ENCODE peak calls at places on chromosomes 3 and 15, in nine cellular contexts. Y is left ventricle myocardium inferior, U is neural progenitor cell, C is DND-41, W is kidney, J is AG04450, I is PC-3, R is body of pancreas, G is left lung. F is an unnamed sample.

GRCh38 chr3:125587039-125587664 is 8.1 kb downstream of the OSBPL11 start:
- DNase-seq in J (no peak), I (peak; percentile 4), C (no peak), R (no peak), W (no peak), G (no peak), U (no peak), Y (no peak), F (no peak)

GRCh38 chr15:66724732-66725467 is 22.9 kb downstream of the SMAD6 start:
- DNase-seq in R (no peak), C (no peak), W (peak; percentile 37), G (no peak), I (no peak), U (no peak), Y (no peak), J (no peak), F (no peak)

GRCh38 chr3:79015854-79016253 is 751.9 kb downstream of the ROBO1 start:
- DNase-seq in G (no peak), U (no peak), W (no peak), J (no peak), Y (no peak), I (no peak), R (no peak), C (no peak), F (no peak)

GRCh38 chr3:41716391-41716910 is 245.5 kb downstream of the ULK4 start:
- DNase-seq in G (no peak), C (no peak), R (no peak), W (no peak), J (peak; percentile 3), Y (no peak), I (peak; percentile 44), U (no peak), F (no peak)

GRCh38 chr3:186614266-186614596 is 1.4 kb downstream of the AHSG start:
- DNase-seq in I (no peak), C (no peak), U (no peak), Y (no peak), G (no peak), R (no peak), W (no peak), J (no peak), F (no peak)

GRCh38 chr3:186965141-186965879 is 35.0 kb downstream of the ST6GAL1 start:
- DNase-seq in R (no peak), I (no peak), J (no peak), Y (no peak), G (no peak), C (no peak), W (no peak), U (peak; percentile 60), F (no peak)

GRCh38 chr15:63601026-63601726 is 4.0 kb downstream of the FBXL22 start:
- DNase-seq in U (peak; percentile 59), C (peak; percentile 64), I (no peak), Y (peak; percentile 32), W (peak; percentile 84), J (no peak), R (peak; percentile 51), G (peak; percentile 57), F (peak; percentile 43)

GRCh38 chr15:100596792-100597191 is 5.2 kb downstream of the LINS1 start:
- DNase-seq in J (no peak), W (peak; percentile 68), C (peak; percentile 95), I (no peak), R (no peak), G (peak; percentile 38), U (no peak), Y (no peak), F (no peak)

GRCh38 chr15:25176616-25176923 is 221.8 kb downstream of the SNRPN start:
- DNase-seq in G (no peak), J (no peak), Y (peak; percentile 0), C (no peak), I (no peak), U (no peak), R (no peak), W (peak; percentile 37), F (peak; percentile 3)

GRCh38 chr15:75517233-75517632 is 61.9 kb downstream of the PTPN9 start:
- DNase-seq in C (no peak), R (no peak), Y (no peak), J (no peak), U (no peak), I (no peak), W (no peak), G (no peak), F (no peak)

GRCh38 chr15:70758790-70759462 is 4.4 kb downstream of the UACA start:
- DNase-seq in Y (no peak), U (no peak), R (no peak), I (no peak), J (no peak), G (no peak), W (no peak), C (no peak), F (no peak)

GRCh38 chr15:77461486-77461885 is 40.8 kb downstream of the HMG20A start:
- DNase-seq in G (no peak), J (no peak), W (no peak), C (no peak), R (no peak), Y (no peak), I (no peak), U (no peak), F (no peak)

GRCh38 chr3:151075869-151076573 is 9.4 kb upstream of the MED12L start:
- DNase-seq in U (peak; percentile 57), R (no peak), W (no peak), J (no peak), I (no peak), C (no peak), G (no peak), Y (no peak), F (no peak)

GRCh38 chr3:100899440-100900091 is 93.7 kb downstream of the ABI3BP start:
- DNase-seq in C (no peak), I (peak; percentile 89), R (no peak), G (no peak), Y (no peak), W (no peak), J (no peak), U (no peak), F (no peak)

GRCh38 chr3:133562376-133562775 is 11.1 kb upstream of the CDV3 start:
- DNase-seq in G (no peak), Y (no peak), J (no peak), W (no peak), U (no peak), I (no peak), R (no peak), C (no peak), F (no peak)

GRCh38 chr15:25435474-25436243 is 3.2 kb downstream of the UBE3A start:
- DNase-seq in U (no peak), C (no peak), W (no peak), G (no peak), Y (no peak), I (no peak), J (no peak), R (no peak), F (no peak)

GRCh38 chr3:67819447-67819846 is 165.0 kb upstream of the SUCLG2 start:
- DNase-seq in R (no peak), G (no peak), C (no peak), Y (no peak), I (peak; percentile 3), W (no peak), U (peak; percentile 33), J (no peak), F (peak; percentile 29)

GRCh38 chr15:34757262-34757661 is 2.5 kb upstream of the GJD2 start:
- DNase-seq in U (no peak), W (no peak), R (no peak), G (no peak), Y (no peak), I (no peak), J (no peak), C (no peak), F (no peak)

GRCh38 chr15:85706779-85707518 is 87.8 kb downstream of the KLHL25 start:
- DNase-seq in W (no peak), I (no peak), G (no peak), J (no peak), Y (no peak), C (peak; percentile 59), R (no peak), U (no peak), F (no peak)
- H3K4me3 ChIP-seq in W (peak overlapping the region; percentile 24), I (no peak overlapping the region), G (no peak overlapping the region), J (peak overlapping the region; percentile 30), Y (peak overlapping the region; percentile 50), C (peak overlapping the region; percentile 2), R (no peak overlapping the region), U (no peak overlapping the region), F (no peak overlapping the region)

DNA sequence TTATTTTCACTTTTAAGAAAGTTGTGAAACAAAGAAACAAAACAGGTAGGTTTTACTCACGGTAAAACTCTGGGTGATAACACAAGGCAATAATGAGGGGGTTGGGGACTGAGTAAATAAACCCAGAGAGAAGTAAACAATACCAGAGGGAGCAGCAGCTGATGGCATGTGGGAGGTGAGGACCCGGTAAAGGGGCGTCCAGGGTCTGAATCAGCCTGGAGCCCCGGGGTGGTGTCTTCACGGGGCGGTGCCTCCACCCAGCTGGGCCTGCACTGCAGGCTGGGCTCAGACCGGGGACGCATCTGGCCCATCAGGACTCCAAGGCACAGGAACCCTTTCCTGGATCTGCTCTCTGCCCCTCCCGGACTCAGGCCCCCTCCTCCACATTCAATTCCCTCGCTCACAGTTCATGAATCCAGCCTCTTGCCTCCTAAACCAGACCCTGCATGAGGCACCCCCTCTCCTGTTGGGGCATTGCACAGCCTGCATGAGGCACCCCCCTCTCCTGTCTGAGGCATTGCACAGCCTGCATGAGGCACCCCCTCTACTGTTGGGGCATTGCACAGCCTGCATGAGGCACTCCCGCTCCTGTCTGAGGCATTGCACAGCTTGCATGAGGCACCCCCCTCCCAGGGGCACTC is 73.9 kb upstream of the MFGE8 start:
- DNase-seq in W (no peak), U (no peak), C (no peak), I (no peak), G (no peak), R (no peak), Y (no peak), J (no peak), F (no peak)
- TF ChIP-seq CTCF in W (no peak), U (peak; percentile 19), C (no peak), I (no peak), G (no peak), R (no peak), Y (no peak), J (peak; percentile 5), F (peak; percentile 10)

DNA sequence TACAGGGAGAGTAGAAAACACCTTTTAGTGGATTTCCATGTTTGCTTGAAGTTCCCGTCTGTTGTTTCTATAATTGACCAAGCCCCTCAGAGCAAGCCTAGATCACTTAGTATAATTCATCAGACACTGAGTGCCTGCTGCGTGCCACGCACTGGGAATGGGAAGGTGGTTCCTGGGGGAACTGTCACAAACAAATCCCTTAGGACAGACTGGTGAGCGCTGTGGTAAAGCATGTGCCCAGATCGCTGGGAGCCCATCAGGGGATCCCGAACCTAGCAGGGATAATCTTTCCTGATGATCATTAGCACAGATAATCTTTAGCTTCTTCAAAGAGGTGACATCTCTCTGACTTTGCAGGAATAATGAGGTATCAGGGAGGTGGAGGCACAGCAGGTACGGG is 9.6 kb downstream of the MRPS11 start:
- DNase-seq in Y (no peak), J (no peak), R (no peak), G (no peak), U (no peak), C (no peak), W (no peak), I (no peak), F (peak; percentile 75)
- H3K27ac ChIP-seq in Y (peak overlapping the region; percentile 62), J (no peak overlapping the region), R (no peak overlapping the region), G (no peak overlapping the region), U (no peak overlapping the region), C (no peak overlapping the region), W (no peak overlapping the region), I (no peak overlapping the region), F (peak overlapping the region; percentile 97)

GRCh38 chr3:50260942-50261441 is 8.0 kb upstream of the SEMA3B start:
- DNase-seq in W (no peak), I (no peak), J (no peak), R (no peak), C (no peak), Y (no peak), U (no peak), G (peak; percentile 34), F (no peak)
- H3K4me3 ChIP-seq in W (no peak overlapping the region), I (peak overlapping the region; percentile 63), J (no peak overlapping the region), R (no peak overlapping the region), C (no peak overlapping the region), Y (peak overlapping the region; percentile 79), U (peak overlapping the region; percentile 42), G (peak overlapping the region; percentile 42), F (peak overlapping the region; percentile 64)

F was measured in WERI-Rb-1.